ENCODE peak calls at places on chromosome 12, in six cellular contexts. One of them, this sample, is unnamed.

GRCh38 chr12:83143937-83144336 is 457.2 kb downstream of the TMTC2 start:
- DNase-seq in cardiac fibroblast: no peak
- DNase-seq in KG1: no peak
- DNase-seq in WTC11: no peak
- DNase-seq in omental fat pad: no peak
- DNase-seq in glutamatergic neuron: no peak
- DNase-seq in this sample: no peak

GRCh38 chr12:110790301-110790700 is 47.6 kb upstream of the PPP1CC start:
- DNase-seq in omental fat pad: no peak
- DNase-seq in WTC11: no peak
- DNase-seq in glutamatergic neuron: no peak
- DNase-seq in KG1: no peak
- DNase-seq in cardiac fibroblast: peak
- DNase-seq in this sample: no peak

GRCh38 chr12:25447046-25447445 is 106.0 kb downstream of the LMNTD1 start:
- DNase-seq in KG1: no peak
- DNase-seq in cardiac fibroblast: no peak
- DNase-seq in glutamatergic neuron: no peak
- DNase-seq in omental fat pad: no peak
- DNase-seq in WTC11: no peak
- DNase-seq in this sample: no peak

GRCh38 chr12:132445884-132446471 is 44.0 kb upstream of the FBRSL1 start:
- DNase-seq in WTC11: peak
- DNase-seq in omental fat pad: peak
- DNase-seq in cardiac fibroblast: peak
- DNase-seq in glutamatergic neuron: peak
- DNase-seq in KG1: no peak
- DNase-seq in this sample: peak

GRCh38 chr12:106248177-106248848 is 493 bp upstream of the CKAP4 start:
- DNase-seq in WTC11: peak
- DNase-seq in cardiac fibroblast: peak
- DNase-seq in glutamatergic neuron: peak
- DNase-seq in omental fat pad: peak
- DNase-seq in KG1: no peak
- DNase-seq in this sample: peak

GRCh38 chr12:13258212-13258611 is 61.7 kb downstream of the EMP1 start:
- DNase-seq in omental fat pad: no peak
- DNase-seq in WTC11: no peak
- DNase-seq in cardiac fibroblast: no peak
- DNase-seq in KG1: no peak
- DNase-seq in glutamatergic neuron: peak
- DNase-seq in this sample: no peak

GRCh38 chr12:75170786-75171185 is 38.9 kb downstream of the KCNC2 start:
- DNase-seq in WTC11: no peak
- DNase-seq in omental fat pad: no peak
- DNase-seq in KG1: no peak
- DNase-seq in glutamatergic neuron: no peak
- DNase-seq in cardiac fibroblast: no peak
- DNase-seq in this sample: no peak

GRCh38 chr12:47360771-47361388 is 281.1 kb upstream of the AMIGO2 start:
- DNase-seq in cardiac fibroblast: no peak
- DNase-seq in omental fat pad: no peak
- DNase-seq in KG1: peak
- DNase-seq in glutamatergic neuron: no peak
- DNase-seq in WTC11: no peak
- DNase-seq in this sample: peak

GRCh38 chr12:50355365-50355764 is 41.0 kb downstream of the FAM186A start:
- DNase-seq in KG1: no peak
- DNase-seq in omental fat pad: no peak
- DNase-seq in cardiac fibroblast: no peak
- DNase-seq in glutamatergic neuron: no peak
- DNase-seq in WTC11: no peak
- DNase-seq in this sample: no peak

GRCh38 chr12:94561943-94562411 is 88.4 kb downstream of the TMCC3 start:
- DNase-seq in KG1: no peak
- DNase-seq in WTC11: no peak
- DNase-seq in cardiac fibroblast: no peak
- DNase-seq in glutamatergic neuron: peak
- DNase-seq in omental fat pad: no peak
- DNase-seq in this sample: no peak

GRCh38 chr12:12229556-12230092 is 37.2 kb downstream of the LRP6 start:
- DNase-seq in WTC11: no peak
- DNase-seq in KG1: no peak
- DNase-seq in cardiac fibroblast: no peak
- DNase-seq in glutamatergic neuron: no peak
- DNase-seq in omental fat pad: no peak
- DNase-seq in this sample: no peak

GRCh38 chr12:57233357-57234232 is 4.1 kb downstream of the SHMT2 start:
- DNase-seq in glutamatergic neuron: no peak
- DNase-seq in WTC11: no peak
- DNase-seq in KG1: no peak
- DNase-seq in cardiac fibroblast: peak
- DNase-seq in omental fat pad: no peak
- DNase-seq in this sample: no peak